ENCODE peak calls at places on chromosomes 6 and 20, in six cellular contexts. O is neuronal stem cell, D is PC-9, C is OCI-LY7, L is GM23338, W is fibroblast of lung. Y is an unnamed sample.

GRCh38 chr6:41367700-41368099 is 32.3 kb downstream of the NCR2 start:
- DNase-seq in O (peak), D (peak), C (peak), L (peak), W (peak), Y (peak)

GRCh38 chr6:90190181-90190580 is 106.5 kb downstream of the BACH2 start:
- DNase-seq in O (no peak), D (no peak), C (no peak), L (no peak), W (peak), Y (no peak)

GRCh38 chr6:108115598-108116058 is 41.1 kb upstream of the OSTM1 start:
- DNase-seq in O (peak), D (peak), C (no peak), L (peak), W (peak), Y (peak)

GRCh38 chr20:51529027-51529749 is 13.3 kb downstream of the NFATC2 start:
- DNase-seq in O (no peak), D (no peak), C (no peak), L (no peak), W (peak), Y (peak)

GRCh38 chr20:44112889-44113641 is 73.9 kb downstream of the JPH2 start:
- DNase-seq in O (no peak), D (no peak), C (no peak), L (no peak), W (no peak), Y (peak)

GRCh38 chr6:156778615-156779205 is 1.5 kb downstream of the ARID1B start:
- DNase-seq in O (peak), D (no peak), C (peak), L (peak), W (peak), Y (peak)

GRCh38 chr20:21436186-21436585 is 38.9 kb upstream of the NKX2-4 start:
- DNase-seq in O (no peak), D (peak), C (no peak), L (no peak), W (peak), Y (peak)

GRCh38 chr6:22598386-22598785 is 29.0 kb downstream of the HDGFL1 start:
- DNase-seq in O (no peak), D (no peak), C (no peak), L (no peak), W (peak), Y (no peak)

GRCh38 chr6:114390176-114390575 is 47.4 kb upstream of the HS3ST5 start:
- DNase-seq in O (peak), D (no peak), C (no peak), L (peak), W (peak), Y (no peak)

GRCh38 chr20:9912858-9913434 is 74.1 kb upstream of the PAK5 start:
- DNase-seq in O (peak), D (no peak), C (peak), L (peak), W (peak), Y (no peak)

GRCh38 chr6:125191916-125192609 is 38.5 kb downstream of the TPD52L1 start:
- DNase-seq in O (peak), D (peak), C (peak), L (peak), W (peak), Y (peak)

GRCh38 chr6:72182337-72183246 is 296.2 kb downstream of the RIMS1 start:
- DNase-seq in O (peak), D (peak), C (no peak), L (peak), W (peak), Y (peak)

GRCh38 chr6:90859612-90860011 is 272.7 kb upstream of the MAP3K7 start:
- DNase-seq in O (no peak), D (no peak), C (peak), L (peak), W (no peak), Y (no peak)

GRCh38 chr6:137342607-137343186 is 123.5 kb upstream of the IFNGR1 start:
- DNase-seq in O (no peak), D (no peak), C (no peak), L (peak), W (no peak), Y (no peak)

GRCh38 chr6:133918208-133918930 is 29.5 kb downstream of the TCF21 start:
- DNase-seq in O (no peak), D (no peak), C (no peak), L (no peak), W (no peak), Y (no peak)

GRCh38 chr6:32583527-32583898 is 6.1 kb downstream of the HLA-DRB1 start:
- DNase-seq in O (no peak), D (no peak), C (no peak), L (no peak), W (no peak), Y (no peak)

GRCh38 chr6:41682497-41682961 is 44.3 kb downstream of the MDFI start:
- DNase-seq in O (no peak), D (no peak), C (no peak), L (peak), W (no peak), Y (peak)

GRCh38 chr20:36813784-36814136 is 40.2 kb upstream of the DSN1 start:
- DNase-seq in O (no peak), D (no peak), C (no peak), L (no peak), W (no peak), Y (peak)

GRCh38 chr6:99997141-99997540 is 3.1 kb upstream of the MCHR2 start:
- DNase-seq in O (no peak), D (no peak), C (no peak), L (no peak), W (no peak), Y (no peak)

GRCh38 chr6:71336901-71337300 is 48.3 kb downstream of the OGFRL1 start:
- DNase-seq in O (no peak), D (no peak), C (no peak), L (no peak), W (peak), Y (no peak)

GRCh38 chr20:11140359-11140758 is 466.6 kb upstream of the JAG1 start:
- DNase-seq in O (no peak), D (peak), C (no peak), L (no peak), W (peak), Y (peak)

GRCh38 chr6:116408476-116408875 is 37.7 kb downstream of the DSE start:
- DNase-seq in O (no peak), D (no peak), C (no peak), L (no peak), W (no peak), Y (no peak)
- H3K4me3 ChIP-seq in O (no peak), D (no peak), C (no peak), L (no peak), W (no peak), Y (no peak)

GRCh38 chr6:54019860-54020259 is 91.4 kb upstream of the MLIP start:
- DNase-seq in O (no peak), D (no peak), C (no peak), L (no peak), W (no peak), Y (no peak)
- H2AFZ ChIP-seq in O (no peak), D (no peak), C (no peak), L (no peak), W (no peak), Y (no peak)

DNA sequence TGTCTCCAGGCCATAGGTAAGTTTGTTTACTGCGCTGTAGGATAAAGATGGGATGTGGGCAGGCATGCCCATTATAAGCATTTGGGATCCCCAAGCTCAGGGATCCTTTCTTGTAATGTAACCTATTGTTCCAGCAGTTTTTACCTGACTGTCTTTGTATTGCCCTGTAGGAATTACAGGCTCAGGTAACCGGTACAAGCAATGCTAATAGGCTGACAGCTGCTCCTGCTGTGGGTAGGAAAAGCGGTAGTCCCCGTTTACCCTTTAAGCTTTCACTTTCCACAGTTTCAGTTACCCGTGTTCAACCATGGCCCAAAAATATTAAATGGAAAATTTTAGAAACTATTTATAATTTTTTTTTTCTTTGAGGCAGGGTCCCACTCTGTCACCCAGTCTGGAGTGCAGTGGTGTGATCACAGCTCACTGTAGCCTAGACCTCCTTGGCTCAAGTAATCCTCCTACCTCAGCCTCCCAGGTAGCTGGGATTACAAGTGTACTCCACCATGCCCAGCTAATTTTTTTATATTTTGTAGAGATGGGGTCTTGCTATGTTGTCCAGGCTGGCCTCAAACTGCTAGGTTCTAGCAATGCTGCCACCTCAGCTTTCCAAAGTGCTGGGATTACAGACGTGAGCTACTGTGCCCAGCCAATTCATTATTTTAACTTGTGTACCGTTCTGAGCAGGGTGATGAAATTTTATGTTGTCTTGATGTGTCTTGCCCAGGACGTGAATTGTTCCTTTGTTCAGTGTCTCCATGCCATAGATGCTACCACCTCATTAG is 108.6 kb downstream of the CDYL start:
- DNase-seq in O (no peak), D (no peak), C (no peak), L (no peak), W (no peak), Y (no peak)
- H3K4me3 ChIP-seq in O (no peak), D (no peak), C (peak), L (no peak), W (no peak), Y (no peak)

GRCh38 chr20:17706632-17707031 is 6.9 kb downstream of the BANF2 start:
- DNase-seq in O (no peak), D (no peak), C (no peak), L (no peak), W (no peak), Y (no peak)

GRCh38 chr20:17708675-17709360 is 9.1 kb downstream of the BANF2 start:
- DNase-seq in O (no peak), D (no peak), C (no peak), L (no peak), W (no peak), Y (no peak)

GRCh38 chr20:17710379-17711305 is 10.9 kb downstream of the BANF2 start:
- DNase-seq in O (no peak), D (no peak), C (no peak), L (peak), W (peak), Y (no peak)

GRCh38 chr20:17712201-17712600 is 12.4 kb downstream of the BANF2 start:
- DNase-seq in O (no peak), D (no peak), C (no peak), L (no peak), W (no peak), Y (no peak)

DNA sequence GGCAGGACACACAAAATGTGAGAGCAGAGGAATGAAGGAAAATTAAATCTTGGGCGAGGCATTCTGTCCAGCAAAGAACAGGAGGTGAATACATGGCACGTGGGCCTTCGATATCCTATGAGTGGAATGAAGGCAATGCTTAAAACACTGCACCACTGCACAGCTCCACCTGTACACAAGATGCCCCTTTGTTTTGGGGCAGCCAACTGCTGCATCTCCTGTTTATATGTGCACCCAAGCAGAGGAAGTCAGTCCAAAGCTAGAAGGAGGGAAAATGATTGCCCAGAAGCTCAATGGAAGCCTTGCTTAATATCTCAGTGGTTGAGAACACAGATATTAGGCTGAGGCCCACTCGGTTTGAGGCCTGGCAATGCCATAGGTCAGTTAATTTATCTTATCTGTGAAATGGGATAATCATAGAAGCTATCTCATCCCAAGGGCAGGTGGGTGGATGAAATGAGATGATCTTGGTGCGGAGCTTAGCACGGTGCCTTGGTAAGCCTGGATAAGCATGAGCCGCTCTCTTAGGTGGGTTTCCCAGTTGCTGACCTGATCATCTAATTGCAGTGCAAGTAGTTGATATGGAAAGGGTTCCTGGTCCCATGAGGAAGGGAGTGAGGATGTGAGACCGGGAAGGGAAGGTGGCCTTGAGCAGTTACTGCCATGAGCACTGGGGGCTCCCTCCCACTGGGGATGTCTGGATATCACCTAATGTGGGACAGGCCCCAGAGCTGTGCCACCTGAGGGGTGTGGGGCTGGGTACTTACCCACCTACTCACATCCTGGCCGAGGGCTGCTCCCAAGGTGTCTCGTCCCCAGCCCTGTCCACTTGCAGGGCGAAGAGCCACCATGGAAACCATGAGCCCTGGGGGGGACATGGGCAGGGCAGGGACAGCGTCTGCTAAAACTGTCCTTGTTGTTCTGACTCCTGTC is 9.9 kb downstream of the BANF2 start:
- DNase-seq in O (no peak), D (no peak), C (peak), L (no peak), W (no peak), Y (no peak)
- H2AFZ ChIP-seq in O (no peak), D (no peak), C (no peak), L (peak), W (no peak), Y (no peak)

GRCh38 chr6:104959453-104959858 is 2.5 kb downstream of the LIN28B start:
- DNase-seq in O (no peak), D (no peak), C (no peak), L (no peak), W (no peak), Y (no peak)
- H3K4me3 ChIP-seq in O (peak), D (no peak), C (no peak), L (peak), W (no peak), Y (no peak)

DNA sequence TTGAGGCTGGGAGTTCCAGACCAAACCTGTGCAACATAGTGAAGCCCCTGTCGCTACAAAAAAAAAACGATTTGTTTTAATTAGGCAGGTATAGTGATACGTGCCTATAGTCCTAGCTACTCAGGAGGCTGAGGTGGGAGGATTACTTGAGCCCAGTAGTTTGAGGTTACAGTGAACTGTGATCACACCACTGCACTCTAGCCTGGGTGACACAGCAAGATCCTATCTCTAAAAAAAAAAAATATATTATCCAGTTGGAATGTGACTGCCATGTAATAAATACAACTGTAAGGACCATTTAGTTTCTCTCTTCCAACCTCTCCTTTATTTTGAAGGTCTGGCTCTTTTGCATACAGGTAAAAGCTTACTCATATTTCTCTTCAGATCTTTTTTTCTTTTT is 571.5 kb downstream of the UTRN start:
- DNase-seq in O (no peak), D (no peak), C (no peak), L (no peak), W (no peak), Y (no peak)
- H2AFZ ChIP-seq in O (no peak), D (no peak), C (no peak), L (no peak), W (no peak), Y (no peak)

GRCh38 chr6:79094938-79095337 is 16.9 kb upstream of the PHIP start:
- DNase-seq in O (no peak), D (no peak), C (no peak), L (no peak), W (no peak), Y (no peak)
- H3K4me3 ChIP-seq in O (no peak), D (no peak), C (no peak), L (no peak), W (no peak), Y (no peak)

GRCh38 chr6:9978480-9978879 is 436.4 kb downstream of the TFAP2A start:
- DNase-seq in O (no peak), D (no peak), C (no peak), L (no peak), W (no peak), Y (no peak)
- H2AFZ ChIP-seq in O (no peak), D (no peak), C (no peak), L (peak), W (no peak), Y (no peak)

DNA sequence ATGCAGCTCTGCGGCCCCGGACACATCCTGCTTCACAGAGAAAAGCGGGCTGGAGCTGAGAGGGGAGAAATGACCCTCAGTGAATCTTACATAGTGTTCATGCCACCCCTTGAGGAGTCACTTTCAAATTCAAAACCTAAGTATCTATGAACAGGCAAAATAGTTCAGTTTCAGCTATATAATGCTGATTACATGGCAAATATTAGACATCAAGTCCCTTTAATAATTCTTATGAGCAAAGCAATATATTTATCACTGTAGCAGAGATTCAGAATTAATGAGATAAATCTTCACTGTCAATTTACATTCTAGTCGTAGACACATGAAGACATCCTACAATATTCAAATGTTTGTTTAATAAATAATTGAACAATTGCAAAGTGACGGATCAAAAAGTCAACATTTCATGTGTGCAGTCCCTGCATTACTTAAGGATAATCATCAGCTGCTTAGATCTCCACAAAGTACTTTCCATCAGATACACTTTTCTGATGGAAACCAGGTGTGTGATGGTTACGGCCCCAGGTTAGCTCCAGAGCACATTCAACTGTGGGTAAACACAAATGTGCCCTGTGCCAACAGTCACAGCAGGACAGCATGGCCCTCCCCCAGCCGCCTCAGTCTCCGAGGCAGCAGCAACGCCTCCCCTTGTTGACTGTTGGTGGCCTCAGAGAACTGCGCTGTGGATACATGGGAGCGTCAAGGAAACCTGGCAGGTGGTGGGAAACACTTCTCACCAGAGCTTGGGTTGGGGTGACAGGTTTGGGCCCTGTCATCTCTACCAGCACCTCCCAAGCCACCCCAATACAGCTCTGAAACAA is 787 bp upstream of the PRR18 start:
- DNase-seq in O (no peak), D (no peak), C (no peak), L (peak), W (no peak), Y (no peak)
- H3K4me3 ChIP-seq in O (peak), D (no peak), C (peak), L (peak), W (no peak), Y (no peak)